ENCODE peak calls at places on chromosomes 2 and 18, in six cellular contexts. A, P, C, J, M and Z are unnamed samples.

GRCh38 chr2:30034052-30034775 is 112.6 kb upstream of the YPEL5 start:
- DNase-seq in A (no peak), P (no peak), C (no peak), J (no peak), M (no peak), Z (no peak)

GRCh38 chr2:82837588-82838304 is 1621.3 kb downstream of the SUCLG1 start:
- DNase-seq in A (peak), P (no peak), C (peak), J (no peak), M (no peak), Z (no peak)

GRCh38 chr2:43227830-43228280 is 1.4 kb upstream of the ZFP36L2 start:
- DNase-seq in A (peak), P (no peak), C (no peak), J (no peak), M (no peak), Z (no peak)

GRCh38 chr2:10084956-10085851 is 5.0 kb upstream of the CYS1 start:
- DNase-seq in A (no peak), P (no peak), C (no peak), J (no peak), M (no peak), Z (no peak)

GRCh38 chr2:17303054-17303453 is 215.2 kb downstream of the RAD51AP2 start:
- DNase-seq in A (peak), P (no peak), C (peak), J (peak), M (no peak), Z (no peak)

GRCh38 chr2:113178891-113179290 is 5.1 kb downstream of the PSD4 start:
- DNase-seq in A (no peak), P (no peak), C (no peak), J (no peak), M (no peak), Z (no peak)

GRCh38 chr2:152587187-152587947 is 129.9 kb downstream of the PRPF40A start:
- DNase-seq in A (peak), P (no peak), C (peak), J (no peak), M (no peak), Z (no peak)

GRCh38 chr2:107663632-107664031 is 163.1 kb upstream of the RGPD4 start:
- DNase-seq in A (no peak), P (no peak), C (no peak), J (no peak), M (no peak), Z (no peak)

GRCh38 chr2:10395893-10396292 is 52.2 kb downstream of the ODC1 start:
- DNase-seq in A (no peak), P (no peak), C (no peak), J (no peak), M (no peak), Z (no peak)

DNA sequence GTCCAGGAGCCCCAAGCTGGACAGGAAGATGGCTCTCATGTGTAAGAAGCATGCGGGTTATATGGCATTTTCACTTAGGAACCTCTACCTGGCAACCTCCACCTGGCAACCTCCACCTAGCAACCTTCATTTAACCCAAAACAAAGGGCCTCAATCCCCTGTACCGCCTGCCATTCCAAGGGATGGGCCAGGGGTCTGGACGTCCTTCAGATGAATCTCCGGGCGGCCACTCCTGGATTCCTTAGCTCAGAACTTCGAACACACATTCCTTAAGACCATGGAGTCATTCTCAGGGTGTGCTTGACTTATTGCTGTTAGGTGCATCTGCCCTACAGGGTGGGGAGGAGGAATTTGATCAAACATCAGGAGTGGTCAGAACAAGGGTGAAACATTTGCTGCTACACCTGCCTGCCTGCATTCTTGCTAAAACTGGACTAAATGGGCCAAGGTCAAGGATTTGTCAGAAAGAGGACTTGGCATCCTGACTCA is 277.6 kb downstream of the PHLPP1 start:
- DNase-seq in A (no peak), P (no peak), C (no peak), J (peak), M (no peak), Z (no peak)
- H3K14ac ChIP-seq in A (no peak), P (no peak), C (no peak), J (no peak), M (no peak), Z (no peak)

GRCh38 chr2:37084797-37085196 is 479 bp downstream of the GPATCH11 start:
- DNase-seq in A (no peak), P (no peak), C (no peak), J (no peak), M (no peak), Z (no peak)
- H2AK5ac ChIP-seq in A (peak), P (no peak), C (no peak), J (no peak), M (no peak), Z (no peak)

GRCh38 chr2:174322139-174322538 is 12.6 kb upstream of the SP9 start:
- DNase-seq in A (no peak), P (no peak), C (no peak), J (no peak), M (no peak), Z (no peak)
- H3K14ac ChIP-seq in A (no peak), P (no peak), C (no peak), J (no peak), M (no peak), Z (no peak)

GRCh38 chr2:217805679-217806479 is 196.9 kb downstream of the TNS1 start:
- DNase-seq in A (no peak), P (no peak), C (no peak), J (no peak), M (no peak), Z (no peak)

GRCh38 chr2:217806480-217806760 is 196.4 kb downstream of the TNS1 start:
- DNase-seq in A (no peak), P (no peak), C (no peak), J (no peak), M (no peak), Z (no peak)

GRCh38 chr2:217808326-217808725 is 194.5 kb downstream of the TNS1 start:
- DNase-seq in A (no peak), P (no peak), C (no peak), J (no peak), M (no peak), Z (no peak)

GRCh38 chr2:217807025-217807424 is 195.8 kb downstream of the TNS1 start:
- DNase-seq in A (no peak), P (no peak), C (no peak), J (no peak), M (no peak), Z (no peak)

DNA sequence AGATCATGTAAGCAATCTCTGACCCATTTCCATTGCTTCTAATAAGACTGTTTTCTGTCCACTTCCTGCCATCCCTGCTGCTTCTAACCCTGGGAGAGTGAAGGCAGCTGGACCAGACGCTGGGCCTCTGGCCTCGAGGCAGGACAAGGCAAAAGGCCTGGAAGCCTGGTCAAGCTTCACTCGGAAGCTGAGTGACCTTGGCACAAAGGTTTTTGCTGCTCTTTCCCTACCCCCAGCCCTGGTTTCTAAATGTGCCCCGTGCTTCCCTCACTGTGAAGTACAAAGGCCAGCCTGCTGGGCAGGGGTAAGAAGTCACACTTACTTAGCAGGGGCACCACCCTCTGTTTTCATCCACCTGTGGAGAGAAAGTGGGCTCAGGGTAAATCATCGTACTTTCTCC is 195.0 kb downstream of the TNS1 start:
- DNase-seq in A (no peak), P (no peak), C (no peak), J (no peak), M (no peak), Z (no peak)
- H2AK5ac ChIP-seq in A (no peak), P (no peak), C (no peak), J (no peak), M (no peak), Z (no peak)

DNA sequence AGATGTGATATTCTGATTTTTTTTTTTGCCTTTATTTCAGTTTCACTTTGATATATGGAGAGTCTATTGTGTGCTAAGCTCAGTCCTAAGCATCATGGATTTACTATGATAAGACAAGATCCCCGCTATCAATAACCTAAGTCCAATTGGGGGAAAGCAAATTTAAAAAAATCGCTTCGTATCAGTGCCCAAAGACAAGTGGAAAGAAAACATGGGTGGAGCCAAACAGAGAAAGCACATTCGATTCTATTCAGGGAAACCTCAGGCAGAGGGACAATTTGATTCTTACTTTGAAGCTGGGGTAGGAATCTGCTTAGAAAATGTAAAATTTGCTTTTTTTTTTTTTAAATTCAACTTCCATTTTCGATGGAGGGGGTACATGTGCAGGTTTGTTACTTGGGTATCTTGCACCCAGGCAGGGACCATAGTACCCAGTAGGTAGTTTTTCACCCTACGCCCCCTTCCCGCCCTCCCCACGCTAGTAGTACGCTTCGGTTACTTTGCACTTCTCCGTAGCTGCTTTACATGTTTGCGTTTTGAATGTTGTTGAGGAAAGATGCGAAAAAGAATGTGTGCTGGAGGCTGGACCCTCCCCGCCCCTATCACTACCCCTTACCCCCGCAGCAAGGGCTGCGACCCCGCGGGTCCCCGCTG is 12.4 kb downstream of the KIF5C start:
- DNase-seq in A (no peak), P (no peak), C (no peak), J (no peak), M (no peak), Z (no peak)
- H3K14ac ChIP-seq in A (no peak), P (no peak), C (no peak), J (no peak), M (no peak), Z (peak)

GRCh38 chr2:58319481-58319880 is 78.4 kb upstream of the FANCL start:
- DNase-seq in A (no peak), P (no peak), C (no peak), J (no peak), M (no peak), Z (no peak)

GRCh38 chr2:58308435-58308834 is 67.3 kb upstream of the FANCL start:
- DNase-seq in A (no peak), P (no peak), C (no peak), J (no peak), M (no peak), Z (no peak)

DNA sequence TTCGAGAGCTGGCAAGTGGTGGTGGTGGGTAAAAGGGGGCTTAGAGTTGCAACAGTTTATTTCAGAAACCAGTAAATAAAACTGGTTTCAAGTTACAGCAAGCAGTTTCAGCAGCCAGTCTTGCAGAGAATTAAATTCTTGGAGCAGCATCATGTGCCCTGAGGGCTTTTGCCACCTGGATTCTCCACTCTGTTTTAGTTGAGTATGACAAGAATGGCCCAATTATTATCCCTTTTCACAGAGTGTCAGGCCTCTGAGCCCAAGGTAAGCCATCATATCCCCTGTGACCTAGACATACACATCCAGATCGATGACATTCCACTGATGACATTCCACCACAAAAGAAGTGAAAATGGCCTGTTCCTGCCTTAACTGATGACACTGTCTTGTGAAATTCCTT is 72.8 kb upstream of the FANCL start:
- DNase-seq in A (no peak), P (no peak), C (no peak), J (peak), M (no peak), Z (no peak)
- H2AK5ac ChIP-seq in A (no peak), P (no peak), C (no peak), J (no peak), M (no peak), Z (no peak)

DNA sequence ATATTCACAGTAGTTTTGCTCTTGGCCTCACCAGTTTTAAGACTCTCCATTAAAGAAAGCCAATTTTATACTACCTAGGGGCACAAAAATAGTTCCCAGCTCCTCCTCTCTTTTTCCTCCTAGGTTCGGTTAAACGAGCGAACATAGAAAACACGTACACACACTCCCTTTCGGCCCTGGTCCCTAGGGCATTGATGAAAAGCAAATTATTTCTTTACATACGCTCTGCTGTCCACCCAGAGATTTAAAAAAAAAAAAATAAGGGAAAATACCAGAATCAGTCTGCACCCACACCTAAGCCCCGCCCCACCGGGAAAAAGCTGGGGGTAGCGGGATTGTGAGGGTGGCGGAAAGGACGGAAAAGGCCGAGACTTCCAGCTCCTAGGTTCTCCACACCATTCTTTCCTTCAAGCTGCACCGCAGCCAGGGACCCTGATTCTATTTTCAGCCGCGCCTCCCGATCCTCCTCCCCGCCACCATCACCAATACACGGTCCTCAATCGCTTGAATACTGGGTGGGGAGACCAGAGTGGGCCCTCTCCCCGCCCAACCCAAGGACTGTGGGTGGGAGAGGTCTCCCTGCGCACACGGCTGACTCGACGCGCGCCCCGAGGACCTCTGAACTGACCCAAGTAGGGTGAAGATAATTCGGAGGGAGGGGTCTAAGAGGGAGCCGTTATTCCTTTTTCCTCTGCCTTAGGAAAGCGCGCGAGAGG is 769 bp downstream of the ATF2 start:
- DNase-seq in A (no peak), P (no peak), C (peak), J (no peak), M (no peak), Z (peak)
- H3K14ac ChIP-seq in A (peak), P (peak), C (peak), J (peak), M (no peak), Z (peak)